ENCODE peak calls at places on chromosomes 13 and 19, in seven cellular contexts. A is left ventricle myocardium inferior; F is CD8-positive, alpha-beta memory T cell; T is A549; N is naive thymus-derived CD4-positive, alpha-beta T cell; V is H9; W is lung. K is an unnamed sample. For H3K4me1, the result is how much of the 10 kb centered on the place peaks cover.

GRCh38 chr19:43624933-43625332 is 5.5 kb upstream of the ZNF428 start:
- DNase-seq in A (peak), F (peak), T (no peak), N (peak), V (peak), W (peak), K (peak)

GRCh38 chr13:30802953-30803478 is 67.7 kb downstream of the ALOX5AP start:
- DNase-seq in A (peak), F (peak), T (peak), N (peak), V (peak), W (peak), K (peak)

GRCh38 chr19:12985049-12985776 is 10.1 kb upstream of the NFIX start:
- DNase-seq in A (peak), F (peak), T (no peak), N (no peak), V (peak), W (no peak), K (peak)

GRCh38 chr13:50426932-50427331 is 411.7 kb downstream of the KCNRG start:
- DNase-seq in A (no peak), F (no peak), T (no peak), N (no peak), V (no peak), W (no peak), K (no peak)

GRCh38 chr13:19382111-19382510 is 179.2 kb downstream of the TPTE2 start:
- DNase-seq in A (no peak), F (no peak), T (no peak), N (no peak), V (no peak), W (no peak), K (no peak)

GRCh38 chr13:77184455-77184854 is 142.4 kb downstream of the MYCBP2 start:
- DNase-seq in A (no peak), F (no peak), T (no peak), N (no peak), V (no peak), W (no peak), K (no peak)

GRCh38 chr13:49810825-49811526 is 18.5 kb upstream of the KPNA3 start:
- DNase-seq in A (no peak), F (no peak), T (no peak), N (no peak), V (no peak), W (no peak), K (no peak)

GRCh38 chr13:89401209-89401810 is 1730.1 kb downstream of the SLITRK5 start:
- DNase-seq in A (no peak), F (no peak), T (no peak), N (no peak), V (no peak), W (no peak), K (no peak)

GRCh38 chr13:113947321-113948033 is 26.4 kb downstream of the C13orf46 start:
- DNase-seq in A (peak), F (no peak), T (no peak), N (no peak), V (peak), W (no peak), K (no peak)

GRCh38 chr19:6425732-6426686 is 1.4 kb upstream of the KHSRP start:
- DNase-seq in A (no peak), F (no peak), T (no peak), N (no peak), V (no peak), W (no peak), K (no peak)

GRCh38 chr19:10290439-10290875 is 705 bp downstream of the ICAM5 start:
- DNase-seq in A (no peak), F (no peak), T (no peak), N (no peak), V (peak), W (no peak), K (no peak)

GRCh38 chr13:27018230-27018875 is 153.3 kb downstream of the USP12 start:
- DNase-seq in A (no peak), F (no peak), T (no peak), N (no peak), V (peak), W (no peak), K (no peak)

GRCh38 chr13:22993148-22993547 is 187.6 kb upstream of the SGCG start:
- DNase-seq in A (no peak), F (no peak), T (no peak), N (no peak), V (no peak), W (no peak), K (no peak)

GRCh38 chr19:9431475-9431874 is 3.9 kb downstream of the ZNF266 start:
- DNase-seq in A (peak), F (peak), T (no peak), N (no peak), V (peak), W (no peak), K (no peak)

GRCh38 chr13:89568746-89569145 is 1778.7 kb upstream of the MIR17HG start:
- DNase-seq in A (no peak), F (no peak), T (no peak), N (no peak), V (no peak), W (no peak), K (no peak)

GRCh38 chr19:43639507-43640423 is at the start of gene CADM4:
- DNase-seq in A (peak), F (peak), T (no peak), N (peak), V (peak), W (no peak), K (no peak)

GRCh38 chr19:44894946-44895345 is 3.9 kb downstream of the TOMM40 start:
- DNase-seq in A (no peak), F (no peak), T (no peak), N (no peak), V (no peak), W (no peak), K (no peak)

GRCh38 chr19:5407356-5407755 is 47.9 kb upstream of the ZNRF4 start:
- DNase-seq in A (no peak), F (no peak), T (peak), N (no peak), V (no peak), W (no peak), K (no peak)

GRCh38 chr19:14112809-14113385 is 4.7 kb downstream of the PRKACA start:
- DNase-seq in A (peak), F (no peak), T (no peak), N (no peak), V (no peak), W (no peak), K (no peak)

GRCh38 chr19:14113762-14114414 is 3.7 kb downstream of the PRKACA start:
- DNase-seq in A (peak), F (peak), T (no peak), N (peak), V (no peak), W (peak), K (no peak)

GRCh38 chr19:14114854-14115253 is 2.7 kb downstream of the PRKACA start:
- DNase-seq in A (peak), F (peak), T (peak), N (peak), V (peak), W (peak), K (peak)

GRCh38 chr19:14115761-14116160 is 1.8 kb downstream of the PRKACA start:
- DNase-seq in A (no peak), F (no peak), T (no peak), N (no peak), V (no peak), W (no peak), K (no peak)

DNA sequence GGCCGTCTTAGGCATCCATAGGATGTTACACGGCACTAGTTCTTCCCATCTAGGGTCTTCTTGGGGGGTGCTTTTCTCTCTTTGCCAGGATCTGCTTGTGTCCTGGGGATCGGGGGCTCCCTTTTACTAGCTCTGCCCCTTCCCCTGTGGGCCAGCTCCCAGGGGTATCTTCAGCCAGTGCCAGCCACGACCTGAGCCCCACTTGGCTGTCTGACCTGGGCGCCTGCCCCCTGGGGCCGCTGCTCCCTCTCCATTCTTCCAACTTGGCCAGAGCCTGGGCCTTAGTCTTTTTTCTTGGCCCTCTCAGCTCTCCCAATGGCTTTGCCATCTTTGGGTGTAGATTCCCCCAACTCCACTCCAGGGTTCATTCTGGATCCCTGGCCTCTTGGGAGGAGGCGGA is 3.1 kb downstream of the PRKACA start:
- DNase-seq in A (no peak), F (no peak), T (no peak), N (no peak), V (no peak), W (no peak), K (no peak)
- H3K27ac ChIP-seq in A (peak), F (no peak), T (no peak), N (no peak), V (no peak), W (peak), K (peak)

DNA sequence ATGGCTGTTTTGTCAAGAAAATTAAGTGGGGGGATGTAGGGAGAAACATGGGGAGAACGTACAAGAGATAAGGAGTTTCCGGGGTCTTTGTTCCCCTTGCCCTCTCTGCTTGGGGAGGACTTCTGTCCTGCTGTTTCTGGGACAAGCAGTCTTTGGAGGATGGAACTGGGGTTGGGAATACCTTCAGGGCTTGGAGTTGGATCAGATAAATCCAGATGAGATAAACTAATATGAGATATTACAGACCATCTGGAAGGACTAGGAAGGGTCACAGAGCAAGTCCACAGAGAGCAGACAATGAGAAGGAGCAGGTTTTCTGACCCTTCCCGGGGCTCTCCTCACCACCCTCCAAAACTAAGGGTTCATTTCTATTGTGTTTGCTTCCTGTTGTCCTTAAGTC is 237.5 kb downstream of the TSHZ3 start:
- DNase-seq in A (no peak), F (no peak), T (no peak), N (no peak), V (no peak), W (no peak), K (no peak)
- H3K4me1 ChIP-seq in A (under half), F (under half), T (under half), N (under half), V (under half), W (under half), K (under half)

DNA sequence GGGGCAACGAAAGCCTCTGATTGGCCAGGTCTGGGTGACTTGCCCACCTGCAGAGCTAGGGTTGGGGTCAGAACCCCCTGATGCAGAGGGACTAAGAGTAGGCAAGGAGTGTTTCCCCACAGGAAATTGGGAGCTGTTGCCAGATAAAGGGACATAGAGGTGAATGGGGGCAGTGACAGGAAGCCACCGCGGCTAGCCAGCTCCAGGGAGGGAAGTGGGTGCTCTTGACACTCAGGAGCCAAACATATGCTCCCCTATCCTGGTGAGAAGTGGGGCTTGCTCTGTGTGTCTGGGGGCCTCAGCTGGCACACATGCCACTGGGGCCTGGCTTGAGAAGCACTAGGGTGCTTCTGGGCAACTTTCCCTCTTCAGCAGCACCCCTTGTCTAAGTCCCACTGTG is 26.0 kb downstream of the WDR88 start:
- DNase-seq in A (no peak), F (no peak), T (no peak), N (no peak), V (no peak), W (no peak), K (no peak)
- H3K27ac ChIP-seq in A (no peak), F (no peak), T (no peak), N (no peak), V (no peak), W (no peak), K (no peak)

GRCh38 chr19:1420590-1420989 is 13.2 kb downstream of the DAZAP1 start:
- DNase-seq in A (no peak), F (no peak), T (no peak), N (no peak), V (no peak), W (no peak), K (no peak)
- H3K4me1 ChIP-seq in A (under half), F (under half), T (under half), N (under half), V (under half), W (under half), K (under half)